ENCODE peak calls at places on chromosome 2, in nine cellular contexts. L is AG08396; Y is substantia nigra; I is T-helper 1 cell; O is stimulated activated CD8-positive, alpha-beta memory T cell treated with anti-CD3 and anti-CD28 coated beads, Interleukin-7, amount 100 ng/mL, for 4 hours; N is activated CD8-positive, alpha-beta memory T cell treated with anti-CD3 and anti-CD28 coated beads for 48 hours; S is RKO; D is NCI-H1694 treated with DMSO at 0.1 percent for 48 hours; C is NCI-H2081 treated with DMSO at 0.1 percent for 48 hours. R is an unnamed sample.

GRCh38 chr2:37143986-37144385 is 12.8 kb downstream of the EIF2AK2 start:
- DNase-seq in L (no peak), Y (no peak), I (no peak), O (no peak), N (no peak), S (no peak), D (no peak), C (no peak), R (no peak)

GRCh38 chr2:75292826-75293225 is 93.5 kb upstream of the TACR1 start:
- DNase-seq in L (no peak), Y (no peak), I (no peak), O (no peak), N (no peak), S (peak), D (no peak), C (no peak), R (no peak)

GRCh38 chr2:177880278-177880677 is 192.3 kb downstream of the PDE11A start:
- DNase-seq in L (no peak), Y (no peak), I (no peak), O (no peak), N (no peak), S (no peak), D (no peak), C (no peak), R (no peak)

GRCh38 chr2:19321946-19322345 is 36.5 kb downstream of the OSR1 start:
- DNase-seq in L (no peak), Y (no peak), I (no peak), O (no peak), N (no peak), S (no peak), D (no peak), C (no peak), R (no peak)

GRCh38 chr2:128448331-128449225 is 129.9 kb upstream of the HS6ST1 start:
- DNase-seq in L (no peak), Y (no peak), I (no peak), O (no peak), N (no peak), S (no peak), D (no peak), C (no peak), R (no peak)

GRCh38 chr2:42073739-42074138 is 25.9 kb downstream of the PKDCC start:
- DNase-seq in L (no peak), Y (no peak), I (no peak), O (no peak), N (no peak), S (no peak), D (no peak), C (no peak), R (no peak)

GRCh38 chr2:240112914-240113690 is 23.0 kb downstream of the COPS9 start:
- DNase-seq in L (no peak), Y (no peak), I (no peak), O (no peak), N (no peak), S (no peak), D (no peak), C (no peak), R (no peak)

GRCh38 chr2:39705638-39706037 is 39.9 kb downstream of the TMEM178A start:
- DNase-seq in L (no peak), Y (no peak), I (no peak), O (no peak), N (no peak), S (no peak), D (no peak), C (no peak), R (no peak)

GRCh38 chr2:199019898-199020507 is 437.7 kb downstream of the SATB2 start:
- DNase-seq in L (peak), Y (no peak), I (no peak), O (no peak), N (no peak), S (peak), D (peak), C (peak), R (no peak)